ENCODE peak calls at places on chromosomes 11 and 22, in six cellular contexts. J is fibroblast of pulmonary artery; G is type B pancreatic cell; Z is iris pigment epithelial cell; Y is activated naive CD4-positive, alpha-beta T cell treated with anti-CD3 and anti-CD28 coated beads, Interleukin-2, amount 50 U/mL, for 16 hours; I is iPS-NIHi11. R is an unnamed sample.

GRCh38 chr22:50438305-50439275 is 36.2 kb downstream of the SBF1 start:
- DNase-seq in J (no peak), G (no peak), Z (no peak), Y (peak; percentile 10), I (no peak), R (no peak)

GRCh38 chr11:38339835-38340440 is 1741.9 kb upstream of the RAG2 start:
- DNase-seq in J (no peak), G (no peak), Z (no peak), Y (no peak), I (no peak), R (no peak)

GRCh38 chr11:124793466-124794278 is 6.5 kb downstream of the MSANTD2 start:
- DNase-seq in J (peak; percentile 68), G (no peak), Z (peak; percentile 54), Y (no peak), I (peak; percentile 49), R (peak; percentile 58)

GRCh38 chr22:40176921-40177737 is 596 bp upstream of the TNRC6B start:
- DNase-seq in J (peak; percentile 79), G (no peak), Z (peak; percentile 78), Y (peak; percentile 82), I (peak; percentile 55), R (peak; percentile 83)

GRCh38 chr11:103744496-103745153 is 291.8 kb upstream of the DDI1 start:
- DNase-seq in J (no peak), G (no peak), Z (no peak), Y (no peak), I (no peak), R (no peak)

GRCh38 chr22:20721409-20722218 is 52.3 kb upstream of the SERPIND1 start:
- DNase-seq in J (no peak), G (no peak), Z (no peak), Y (no peak), I (no peak), R (no peak)

GRCh38 chr22:48677168-48677520 is 1150.5 kb downstream of the BRD1 start:
- DNase-seq in J (no peak), G (no peak), Z (no peak), Y (no peak), I (no peak), R (no peak)

GRCh38 chr11:19430346-19431058 is 189.8 kb upstream of the E2F8 start:
- DNase-seq in J (peak; percentile 71), G (no peak), Z (no peak), Y (no peak), I (no peak), R (no peak)

GRCh38 chr11:94771390-94771789 is 3.2 kb downstream of the AMOTL1 start:
- DNase-seq in J (no peak), G (no peak), Z (peak; percentile 20), Y (no peak), I (no peak), R (peak; percentile 26)

GRCh38 chr11:121067453-121067852 is 33.6 kb upstream of the TECTA start:
- DNase-seq in J (no peak), G (no peak), Z (peak; percentile 61), Y (no peak), I (no peak), R (no peak)

GRCh38 chr22:26718905-26719304 is 61.5 kb downstream of the MIAT start:
- DNase-seq in J (peak; percentile 86), G (no peak), Z (peak; percentile 94), Y (no peak), I (no peak), R (peak; percentile 86)

GRCh38 chr11:79809487-79809886 is 368.7 kb upstream of the TENM4 start:
- DNase-seq in J (no peak), G (no peak), Z (no peak), Y (no peak), I (no peak), R (no peak)

GRCh38 chr11:64526795-64527194 is 64.2 kb upstream of the SLC22A12 start:
- DNase-seq in J (no peak), G (no peak), Z (no peak), Y (no peak), I (no peak), R (no peak)

GRCh38 chr11:77287136-77287535 is 14.3 kb downstream of the GDPD4 start:
- DNase-seq in J (no peak), G (no peak), Z (peak; percentile 13), Y (no peak), I (no peak), R (no peak)

GRCh38 chr22:31583861-31584485 is 78.0 kb downstream of the PISD start:
- DNase-seq in J (peak; percentile 50), G (no peak), Z (peak; percentile 68), Y (no peak), I (no peak), R (peak; percentile 53)

GRCh38 chr11:121630041-121630440 is 177.3 kb upstream of the SORL1-AS1 start:
- DNase-seq in J (peak; percentile 82), G (no peak), Z (peak; percentile 93), Y (no peak), I (no peak), R (peak; percentile 62)

GRCh38 chr11:74307409-74307808 is 4.0 kb downstream of the P4HA3 start:
- DNase-seq in J (peak; percentile 73), G (no peak), Z (peak; percentile 87), Y (no peak), I (no peak), R (peak; percentile 60)

GRCh38 chr22:24996420-24996952 is 44.0 kb downstream of the KIAA1671 start:
- DNase-seq in J (peak; percentile 48), G (no peak), Z (peak; percentile 15), Y (no peak), I (peak; percentile 88), R (peak; percentile 58)

GRCh38 chr11:106172389-106172991 is 95.0 kb downstream of the AASDHPPT start:
- DNase-seq in J (no peak), G (no peak), Z (peak; percentile 33), Y (no peak), I (no peak), R (peak; percentile 44)

GRCh38 chr11:132464939-132465338 is 1067.4 kb downstream of the OPCML start:
- DNase-seq in J (no peak), G (no peak), Z (no peak), Y (no peak), I (no peak), R (no peak)

GRCh38 chr22:45155050-45155840 is 8.5 kb upstream of the NUP50 start:
- DNase-seq in J (peak; percentile 36), G (no peak), Z (peak; percentile 84), Y (no peak), I (no peak), R (peak; percentile 93)

GRCh38 chr22:38314140-38314991 is 2.9 kb downstream of the CSNK1E start:
- DNase-seq in J (peak; percentile 56), G (no peak), Z (peak; percentile 56), Y (no peak), I (no peak), R (peak; percentile 62)

GRCh38 chr11:11780843-11781242 is 60.9 kb upstream of the USP47 start:
- DNase-seq in J (no peak), G (no peak), Z (no peak), Y (no peak), I (no peak), R (no peak)

GRCh38 chr11:94933225-94934130 is 39.9 kb downstream of the CWC15 start:
- DNase-seq in J (peak; percentile 87), G (no peak), Z (peak; percentile 98), Y (no peak), I (no peak), R (peak; percentile 94)

GRCh38 chr22:38435010-38435409 is 20.0 kb downstream of the KCNJ4 start:
- DNase-seq in J (no peak), G (no peak), Z (no peak), Y (no peak), I (peak; percentile 70), R (no peak)

GRCh38 chr22:19524170-19525115 is at the start of gene CLDN5:
- DNase-seq in J (peak; percentile 19), G (peak; percentile 69), Z (peak; percentile 46), Y (no peak), I (peak; percentile 90), R (peak; percentile 24)

GRCh38 chr22:33600113-33600512 is 320.2 kb downstream of the LARGE1 start:
- DNase-seq in J (no peak), G (no peak), Z (no peak), Y (no peak), I (no peak), R (no peak)

GRCh38 chr11:35525501-35526175 is at the start of gene PAMR1:
- DNase-seq in J (peak; percentile 80), G (no peak), Z (peak; percentile 92), Y (no peak), I (peak; percentile 82), R (peak; percentile 90)

GRCh38 chr22:29641781-29642355 is 38.4 kb downstream of the NF2 start:
- DNase-seq in J (no peak), G (no peak), Z (no peak), Y (no peak), I (no peak), R (no peak)